ENCODE peak calls at places on chromosomes 16 and 17, in eight cellular contexts. One of them, this sample, is unnamed.

GRCh38 chr16:66701516-66701915 is 5.0 kb upstream of the CMTM4 start:
- DNase-seq in left ventricle myocardium inferior: no peak
- DNase-seq in HL-60: no peak
- DNase-seq in HuH-7: no peak
- DNase-seq in stimulated activated CD8-positive, alpha-beta memory T cell treated with anti-CD3 and anti-CD28 coated beads, Interleukin-7, amount 100 ng/mL, for 1 hour: no peak
- DNase-seq in cardiac fibroblast: no peak
- DNase-seq in T-cell: no peak
- DNase-seq in kidney tubule cell: no peak
- DNase-seq in this sample: no peak

GRCh38 chr16:67235816-67236547 is 9.1 kb downstream of the TMEM208 start:
- DNase-seq in stimulated activated CD8-positive, alpha-beta memory T cell treated with anti-CD3 and anti-CD28 coated beads, Interleukin-7, amount 100 ng/mL, for 1 hour: no peak
- DNase-seq in left ventricle myocardium inferior: no peak
- DNase-seq in cardiac fibroblast: no peak
- DNase-seq in HuH-7: no peak
- DNase-seq in HL-60: peak; percentile 31
- DNase-seq in T-cell: peak; percentile 39
- DNase-seq in kidney tubule cell: no peak
- DNase-seq in this sample: peak; percentile 81

GRCh38 chr17:64355536-64356303 is 34.9 kb downstream of the PECAM1 start:
- DNase-seq in kidney tubule cell: no peak
- DNase-seq in cardiac fibroblast: peak; percentile 87
- DNase-seq in T-cell: no peak
- DNase-seq in HL-60: no peak
- DNase-seq in stimulated activated CD8-positive, alpha-beta memory T cell treated with anti-CD3 and anti-CD28 coated beads, Interleukin-7, amount 100 ng/mL, for 1 hour: no peak
- DNase-seq in left ventricle myocardium inferior: no peak
- DNase-seq in HuH-7: no peak
- DNase-seq in this sample: no peak

GRCh38 chr16:2023098-2023925 is 3.4 kb upstream of the NHERF2 start:
- DNase-seq in T-cell: peak; percentile 92
- DNase-seq in stimulated activated CD8-positive, alpha-beta memory T cell treated with anti-CD3 and anti-CD28 coated beads, Interleukin-7, amount 100 ng/mL, for 1 hour: peak; percentile 97
- DNase-seq in HL-60: peak; percentile 89
- DNase-seq in kidney tubule cell: peak; percentile 85
- DNase-seq in left ventricle myocardium inferior: peak; percentile 94
- DNase-seq in cardiac fibroblast: peak; percentile 87
- DNase-seq in HuH-7: peak; percentile 93
- DNase-seq in this sample: peak; percentile 88

GRCh38 chr16:54346046-54346445 is 59.5 kb upstream of the IRX3 start:
- DNase-seq in kidney tubule cell: no peak
- DNase-seq in HuH-7: no peak
- DNase-seq in T-cell: no peak
- DNase-seq in left ventricle myocardium inferior: no peak
- DNase-seq in HL-60: no peak
- DNase-seq in stimulated activated CD8-positive, alpha-beta memory T cell treated with anti-CD3 and anti-CD28 coated beads, Interleukin-7, amount 100 ng/mL, for 1 hour: no peak
- DNase-seq in cardiac fibroblast: peak; percentile 56
- DNase-seq in this sample: no peak

GRCh38 chr16:88393034-88393433 is 10.3 kb downstream of the ZNF469 start:
- DNase-seq in left ventricle myocardium inferior: peak; percentile 36
- DNase-seq in HL-60: no peak
- DNase-seq in cardiac fibroblast: no peak
- DNase-seq in T-cell: no peak
- DNase-seq in stimulated activated CD8-positive, alpha-beta memory T cell treated with anti-CD3 and anti-CD28 coated beads, Interleukin-7, amount 100 ng/mL, for 1 hour: no peak
- DNase-seq in HuH-7: no peak
- DNase-seq in kidney tubule cell: peak; percentile 23
- DNase-seq in this sample: no peak

GRCh38 chr16:85204242-85205010 is 92.2 kb upstream of the CIBAR2 start:
- DNase-seq in stimulated activated CD8-positive, alpha-beta memory T cell treated with anti-CD3 and anti-CD28 coated beads, Interleukin-7, amount 100 ng/mL, for 1 hour: no peak
- DNase-seq in HL-60: no peak
- DNase-seq in cardiac fibroblast: peak; percentile 93
- DNase-seq in kidney tubule cell: no peak
- DNase-seq in HuH-7: no peak
- DNase-seq in T-cell: no peak
- DNase-seq in left ventricle myocardium inferior: no peak
- DNase-seq in this sample: no peak

GRCh38 chr16:11560701-11561439 is 25.8 kb downstream of the LITAF start:
- DNase-seq in stimulated activated CD8-positive, alpha-beta memory T cell treated with anti-CD3 and anti-CD28 coated beads, Interleukin-7, amount 100 ng/mL, for 1 hour: peak; percentile 38
- DNase-seq in HL-60: no peak
- DNase-seq in left ventricle myocardium inferior: no peak
- DNase-seq in cardiac fibroblast: no peak
- DNase-seq in HuH-7: no peak
- DNase-seq in kidney tubule cell: no peak
- DNase-seq in T-cell: peak; percentile 81
- DNase-seq in this sample: peak; percentile 89

GRCh38 chr17:55601874-55602364 is 90.7 kb upstream of the SMIM36 start:
- DNase-seq in HuH-7: no peak
- DNase-seq in T-cell: no peak
- DNase-seq in stimulated activated CD8-positive, alpha-beta memory T cell treated with anti-CD3 and anti-CD28 coated beads, Interleukin-7, amount 100 ng/mL, for 1 hour: no peak
- DNase-seq in HL-60: peak; percentile 34
- DNase-seq in kidney tubule cell: peak; percentile 45
- DNase-seq in cardiac fibroblast: peak; percentile 74
- DNase-seq in left ventricle myocardium inferior: no peak
- DNase-seq in this sample: peak; percentile 29

GRCh38 chr16:20507280-20507679 is 56.0 kb downstream of the ACSM2A start:
- DNase-seq in stimulated activated CD8-positive, alpha-beta memory T cell treated with anti-CD3 and anti-CD28 coated beads, Interleukin-7, amount 100 ng/mL, for 1 hour: no peak
- DNase-seq in cardiac fibroblast: no peak
- DNase-seq in T-cell: no peak
- DNase-seq in HuH-7: no peak
- DNase-seq in kidney tubule cell: no peak
- DNase-seq in left ventricle myocardium inferior: no peak
- DNase-seq in HL-60: no peak
- DNase-seq in this sample: no peak

GRCh38 chr17:1714488-1714979 is 4.4 kb upstream of the TLCD2 start:
- DNase-seq in HL-60: no peak
- DNase-seq in cardiac fibroblast: peak; percentile 99
- DNase-seq in kidney tubule cell: peak; percentile 96
- DNase-seq in left ventricle myocardium inferior: peak; percentile 99
- DNase-seq in stimulated activated CD8-positive, alpha-beta memory T cell treated with anti-CD3 and anti-CD28 coated beads, Interleukin-7, amount 100 ng/mL, for 1 hour: no peak
- DNase-seq in T-cell: no peak
- DNase-seq in HuH-7: peak; percentile 77
- DNase-seq in this sample: no peak

GRCh38 chr17:37824534-37825485 is 80.0 kb upstream of the HNF1B start:
- DNase-seq in cardiac fibroblast: peak; percentile 67
- DNase-seq in HL-60: peak; percentile 48
- DNase-seq in T-cell: no peak
- DNase-seq in left ventricle myocardium inferior: no peak
- DNase-seq in stimulated activated CD8-positive, alpha-beta memory T cell treated with anti-CD3 and anti-CD28 coated beads, Interleukin-7, amount 100 ng/mL, for 1 hour: no peak
- DNase-seq in HuH-7: no peak
- DNase-seq in kidney tubule cell: peak; percentile 95
- DNase-seq in this sample: no peak

This sample was measured in central memory CD4-positive, alpha-beta T cell.